ENCODE peak calls at places on chromosomes 13 and 19, in eight cellular contexts. One of them, this sample, is unnamed.

GRCh38 chr13:23825179-23825578 is 64.0 kb downstream of the MIPEP start:
- DNase-seq in effector memory CD8-positive, alpha-beta T cell: no peak
- DNase-seq in stimulated activated CD4-positive, alpha-beta T cell treated with anti-CD3 and anti-CD28 coated beads, Interleukin-12 subunit alpha, Interleukin-12 subunit beta, amount 100 ng/mL, for 24 hours: no peak
- DNase-seq in choroid plexus epithelial cell: no peak
- DNase-seq in adipocyte: no peak
- DNase-seq in stimulated activated CD8-positive, alpha-beta memory T cell treated with anti-CD3 and anti-CD28 coated beads, Interleukin-7, amount 100 ng/mL, for 1 hour: no peak
- DNase-seq in activated CD8-positive, alpha-beta memory T cell treated with anti-CD3 and anti-CD28 coated beads, Interleukin-2, amount 50 U/mL, for 48 hours: no peak
- DNase-seq in AG04450: no peak
- DNase-seq in this sample: no peak

GRCh38 chr19:2186071-2186846 is 22.5 kb downstream of the DOT1L start:
- DNase-seq in stimulated activated CD8-positive, alpha-beta memory T cell treated with anti-CD3 and anti-CD28 coated beads, Interleukin-7, amount 100 ng/mL, for 1 hour: no peak
- DNase-seq in adipocyte: peak
- DNase-seq in AG04450: peak
- DNase-seq in activated CD8-positive, alpha-beta memory T cell treated with anti-CD3 and anti-CD28 coated beads, Interleukin-2, amount 50 U/mL, for 48 hours: no peak
- DNase-seq in stimulated activated CD4-positive, alpha-beta T cell treated with anti-CD3 and anti-CD28 coated beads, Interleukin-12 subunit alpha, Interleukin-12 subunit beta, amount 100 ng/mL, for 24 hours: no peak
- DNase-seq in effector memory CD8-positive, alpha-beta T cell: no peak
- DNase-seq in choroid plexus epithelial cell: peak
- DNase-seq in this sample: no peak

GRCh38 chr13:20526664-20527063 is 1.0 kb upstream of the CRYL1 start:
- DNase-seq in adipocyte: peak
- DNase-seq in stimulated activated CD4-positive, alpha-beta T cell treated with anti-CD3 and anti-CD28 coated beads, Interleukin-12 subunit alpha, Interleukin-12 subunit beta, amount 100 ng/mL, for 24 hours: no peak
- DNase-seq in effector memory CD8-positive, alpha-beta T cell: no peak
- DNase-seq in activated CD8-positive, alpha-beta memory T cell treated with anti-CD3 and anti-CD28 coated beads, Interleukin-2, amount 50 U/mL, for 48 hours: no peak
- DNase-seq in choroid plexus epithelial cell: peak
- DNase-seq in AG04450: no peak
- DNase-seq in stimulated activated CD8-positive, alpha-beta memory T cell treated with anti-CD3 and anti-CD28 coated beads, Interleukin-7, amount 100 ng/mL, for 1 hour: no peak
- DNase-seq in this sample: no peak

GRCh38 chr19:7627166-7627565 is 2.2 kb downstream of the XAB2 start:
- DNase-seq in stimulated activated CD4-positive, alpha-beta T cell treated with anti-CD3 and anti-CD28 coated beads, Interleukin-12 subunit alpha, Interleukin-12 subunit beta, amount 100 ng/mL, for 24 hours: no peak
- DNase-seq in effector memory CD8-positive, alpha-beta T cell: no peak
- DNase-seq in stimulated activated CD8-positive, alpha-beta memory T cell treated with anti-CD3 and anti-CD28 coated beads, Interleukin-7, amount 100 ng/mL, for 1 hour: no peak
- DNase-seq in activated CD8-positive, alpha-beta memory T cell treated with anti-CD3 and anti-CD28 coated beads, Interleukin-2, amount 50 U/mL, for 48 hours: no peak
- DNase-seq in AG04450: no peak
- DNase-seq in adipocyte: no peak
- DNase-seq in choroid plexus epithelial cell: no peak
- DNase-seq in this sample: no peak

GRCh38 chr13:98307744-98308524 is 130.9 kb upstream of the RNF113B start:
- DNase-seq in AG04450: no peak
- DNase-seq in choroid plexus epithelial cell: peak
- DNase-seq in activated CD8-positive, alpha-beta memory T cell treated with anti-CD3 and anti-CD28 coated beads, Interleukin-2, amount 50 U/mL, for 48 hours: no peak
- DNase-seq in adipocyte: no peak
- DNase-seq in effector memory CD8-positive, alpha-beta T cell: no peak
- DNase-seq in stimulated activated CD8-positive, alpha-beta memory T cell treated with anti-CD3 and anti-CD28 coated beads, Interleukin-7, amount 100 ng/mL, for 1 hour: no peak
- DNase-seq in stimulated activated CD4-positive, alpha-beta T cell treated with anti-CD3 and anti-CD28 coated beads, Interleukin-12 subunit alpha, Interleukin-12 subunit beta, amount 100 ng/mL, for 24 hours: no peak
- DNase-seq in this sample: no peak

GRCh38 chr13:36370108-36370429 is 23.9 kb upstream of the SPART start:
- DNase-seq in stimulated activated CD8-positive, alpha-beta memory T cell treated with anti-CD3 and anti-CD28 coated beads, Interleukin-7, amount 100 ng/mL, for 1 hour: no peak
- DNase-seq in activated CD8-positive, alpha-beta memory T cell treated with anti-CD3 and anti-CD28 coated beads, Interleukin-2, amount 50 U/mL, for 48 hours: no peak
- DNase-seq in adipocyte: no peak
- DNase-seq in AG04450: no peak
- DNase-seq in effector memory CD8-positive, alpha-beta T cell: no peak
- DNase-seq in choroid plexus epithelial cell: no peak
- DNase-seq in stimulated activated CD4-positive, alpha-beta T cell treated with anti-CD3 and anti-CD28 coated beads, Interleukin-12 subunit alpha, Interleukin-12 subunit beta, amount 100 ng/mL, for 24 hours: no peak
- DNase-seq in this sample: no peak

GRCh38 chr13:80341771-80342271 is 895 bp upstream of the SPRY2 start:
- DNase-seq in effector memory CD8-positive, alpha-beta T cell: no peak
- DNase-seq in choroid plexus epithelial cell: peak
- DNase-seq in AG04450: no peak
- DNase-seq in stimulated activated CD8-positive, alpha-beta memory T cell treated with anti-CD3 and anti-CD28 coated beads, Interleukin-7, amount 100 ng/mL, for 1 hour: no peak
- DNase-seq in activated CD8-positive, alpha-beta memory T cell treated with anti-CD3 and anti-CD28 coated beads, Interleukin-2, amount 50 U/mL, for 48 hours: no peak
- DNase-seq in adipocyte: peak
- DNase-seq in stimulated activated CD4-positive, alpha-beta T cell treated with anti-CD3 and anti-CD28 coated beads, Interleukin-12 subunit alpha, Interleukin-12 subunit beta, amount 100 ng/mL, for 24 hours: no peak
- DNase-seq in this sample: peak

GRCh38 chr19:35462476-35462953 is 14.5 kb downstream of the FFAR2 start:
- DNase-seq in choroid plexus epithelial cell: no peak
- DNase-seq in stimulated activated CD8-positive, alpha-beta memory T cell treated with anti-CD3 and anti-CD28 coated beads, Interleukin-7, amount 100 ng/mL, for 1 hour: peak
- DNase-seq in adipocyte: no peak
- DNase-seq in AG04450: no peak
- DNase-seq in stimulated activated CD4-positive, alpha-beta T cell treated with anti-CD3 and anti-CD28 coated beads, Interleukin-12 subunit alpha, Interleukin-12 subunit beta, amount 100 ng/mL, for 24 hours: no peak
- DNase-seq in activated CD8-positive, alpha-beta memory T cell treated with anti-CD3 and anti-CD28 coated beads, Interleukin-2, amount 50 U/mL, for 48 hours: no peak
- DNase-seq in effector memory CD8-positive, alpha-beta T cell: peak
- DNase-seq in this sample: no peak

GRCh38 chr13:29402168-29402621 is 193.3 kb downstream of the SLC7A1 start:
- DNase-seq in activated CD8-positive, alpha-beta memory T cell treated with anti-CD3 and anti-CD28 coated beads, Interleukin-2, amount 50 U/mL, for 48 hours: no peak
- DNase-seq in AG04450: peak
- DNase-seq in stimulated activated CD4-positive, alpha-beta T cell treated with anti-CD3 and anti-CD28 coated beads, Interleukin-12 subunit alpha, Interleukin-12 subunit beta, amount 100 ng/mL, for 24 hours: no peak
- DNase-seq in stimulated activated CD8-positive, alpha-beta memory T cell treated with anti-CD3 and anti-CD28 coated beads, Interleukin-7, amount 100 ng/mL, for 1 hour: no peak
- DNase-seq in effector memory CD8-positive, alpha-beta T cell: no peak
- DNase-seq in adipocyte: no peak
- DNase-seq in choroid plexus epithelial cell: peak
- DNase-seq in this sample: peak

GRCh38 chr13:48210178-48210577 is 22.8 kb upstream of the ITM2B start:
- DNase-seq in effector memory CD8-positive, alpha-beta T cell: no peak
- DNase-seq in adipocyte: peak
- DNase-seq in AG04450: peak
- DNase-seq in choroid plexus epithelial cell: peak
- DNase-seq in stimulated activated CD4-positive, alpha-beta T cell treated with anti-CD3 and anti-CD28 coated beads, Interleukin-12 subunit alpha, Interleukin-12 subunit beta, amount 100 ng/mL, for 24 hours: no peak
- DNase-seq in activated CD8-positive, alpha-beta memory T cell treated with anti-CD3 and anti-CD28 coated beads, Interleukin-2, amount 50 U/mL, for 48 hours: no peak
- DNase-seq in stimulated activated CD8-positive, alpha-beta memory T cell treated with anti-CD3 and anti-CD28 coated beads, Interleukin-7, amount 100 ng/mL, for 1 hour: no peak
- DNase-seq in this sample: no peak

GRCh38 chr13:114263590-114263989 is 17.8 kb upstream of the UPF3A start:
- DNase-seq in activated CD8-positive, alpha-beta memory T cell treated with anti-CD3 and anti-CD28 coated beads, Interleukin-2, amount 50 U/mL, for 48 hours: no peak
- DNase-seq in AG04450: no peak
- DNase-seq in adipocyte: no peak
- DNase-seq in stimulated activated CD4-positive, alpha-beta T cell treated with anti-CD3 and anti-CD28 coated beads, Interleukin-12 subunit alpha, Interleukin-12 subunit beta, amount 100 ng/mL, for 24 hours: no peak
- DNase-seq in stimulated activated CD8-positive, alpha-beta memory T cell treated with anti-CD3 and anti-CD28 coated beads, Interleukin-7, amount 100 ng/mL, for 1 hour: no peak
- DNase-seq in effector memory CD8-positive, alpha-beta T cell: peak
- DNase-seq in choroid plexus epithelial cell: no peak
- DNase-seq in this sample: no peak

GRCh38 chr19:50772408-50773311 is 2.4 kb downstream of the GPR32 start:
- DNase-seq in AG04450: no peak
- DNase-seq in stimulated activated CD4-positive, alpha-beta T cell treated with anti-CD3 and anti-CD28 coated beads, Interleukin-12 subunit alpha, Interleukin-12 subunit beta, amount 100 ng/mL, for 24 hours: no peak
- DNase-seq in choroid plexus epithelial cell: peak
- DNase-seq in activated CD8-positive, alpha-beta memory T cell treated with anti-CD3 and anti-CD28 coated beads, Interleukin-2, amount 50 U/mL, for 48 hours: no peak
- DNase-seq in stimulated activated CD8-positive, alpha-beta memory T cell treated with anti-CD3 and anti-CD28 coated beads, Interleukin-7, amount 100 ng/mL, for 1 hour: no peak
- DNase-seq in effector memory CD8-positive, alpha-beta T cell: no peak
- DNase-seq in adipocyte: peak
- DNase-seq in this sample: peak

GRCh38 chr13:42769650-42770049 is 11.7 kb upstream of the FAM216B start:
- DNase-seq in effector memory CD8-positive, alpha-beta T cell: no peak
- DNase-seq in choroid plexus epithelial cell: no peak
- DNase-seq in activated CD8-positive, alpha-beta memory T cell treated with anti-CD3 and anti-CD28 coated beads, Interleukin-2, amount 50 U/mL, for 48 hours: no peak
- DNase-seq in stimulated activated CD8-positive, alpha-beta memory T cell treated with anti-CD3 and anti-CD28 coated beads, Interleukin-7, amount 100 ng/mL, for 1 hour: no peak
- DNase-seq in stimulated activated CD4-positive, alpha-beta T cell treated with anti-CD3 and anti-CD28 coated beads, Interleukin-12 subunit alpha, Interleukin-12 subunit beta, amount 100 ng/mL, for 24 hours: no peak
- DNase-seq in adipocyte: no peak
- DNase-seq in AG04450: no peak
- DNase-seq in this sample: no peak

GRCh38 chr19:16259385-16260159 is 61.9 kb downstream of the AP1M1 start:
- DNase-seq in activated CD8-positive, alpha-beta memory T cell treated with anti-CD3 and anti-CD28 coated beads, Interleukin-2, amount 50 U/mL, for 48 hours: no peak
- DNase-seq in effector memory CD8-positive, alpha-beta T cell: no peak
- DNase-seq in stimulated activated CD8-positive, alpha-beta memory T cell treated with anti-CD3 and anti-CD28 coated beads, Interleukin-7, amount 100 ng/mL, for 1 hour: no peak
- DNase-seq in adipocyte: no peak
- DNase-seq in AG04450: no peak
- DNase-seq in stimulated activated CD4-positive, alpha-beta T cell treated with anti-CD3 and anti-CD28 coated beads, Interleukin-12 subunit alpha, Interleukin-12 subunit beta, amount 100 ng/mL, for 24 hours: no peak
- DNase-seq in choroid plexus epithelial cell: no peak
- DNase-seq in this sample: no peak

GRCh38 chr19:27774337-27774736 is 1438.6 kb downstream of the UQCRFS1 start:
- DNase-seq in activated CD8-positive, alpha-beta memory T cell treated with anti-CD3 and anti-CD28 coated beads, Interleukin-2, amount 50 U/mL, for 48 hours: peak
- DNase-seq in effector memory CD8-positive, alpha-beta T cell: no peak
- DNase-seq in AG04450: no peak
- DNase-seq in stimulated activated CD8-positive, alpha-beta memory T cell treated with anti-CD3 and anti-CD28 coated beads, Interleukin-7, amount 100 ng/mL, for 1 hour: no peak
- DNase-seq in adipocyte: no peak
- DNase-seq in choroid plexus epithelial cell: peak
- DNase-seq in stimulated activated CD4-positive, alpha-beta T cell treated with anti-CD3 and anti-CD28 coated beads, Interleukin-12 subunit alpha, Interleukin-12 subunit beta, amount 100 ng/mL, for 24 hours: no peak
- DNase-seq in this sample: no peak

GRCh38 chr19:5089283-5089682 is 120.4 kb downstream of the KDM4B start:
- DNase-seq in stimulated activated CD8-positive, alpha-beta memory T cell treated with anti-CD3 and anti-CD28 coated beads, Interleukin-7, amount 100 ng/mL, for 1 hour: no peak
- DNase-seq in adipocyte: no peak
- DNase-seq in choroid plexus epithelial cell: no peak
- DNase-seq in AG04450: no peak
- DNase-seq in effector memory CD8-positive, alpha-beta T cell: no peak
- DNase-seq in activated CD8-positive, alpha-beta memory T cell treated with anti-CD3 and anti-CD28 coated beads, Interleukin-2, amount 50 U/mL, for 48 hours: no peak
- DNase-seq in stimulated activated CD4-positive, alpha-beta T cell treated with anti-CD3 and anti-CD28 coated beads, Interleukin-12 subunit alpha, Interleukin-12 subunit beta, amount 100 ng/mL, for 24 hours: no peak
- DNase-seq in this sample: no peak

GRCh38 chr13:114089751-114090400 is 42.5 kb downstream of the RASA3 start:
- DNase-seq in activated CD8-positive, alpha-beta memory T cell treated with anti-CD3 and anti-CD28 coated beads, Interleukin-2, amount 50 U/mL, for 48 hours: no peak
- DNase-seq in stimulated activated CD8-positive, alpha-beta memory T cell treated with anti-CD3 and anti-CD28 coated beads, Interleukin-7, amount 100 ng/mL, for 1 hour: no peak
- DNase-seq in stimulated activated CD4-positive, alpha-beta T cell treated with anti-CD3 and anti-CD28 coated beads, Interleukin-12 subunit alpha, Interleukin-12 subunit beta, amount 100 ng/mL, for 24 hours: no peak
- DNase-seq in adipocyte: no peak
- DNase-seq in AG04450: no peak
- DNase-seq in choroid plexus epithelial cell: no peak
- DNase-seq in effector memory CD8-positive, alpha-beta T cell: no peak
- DNase-seq in this sample: no peak

GRCh38 chr13:30337061-30337601 is 29.8 kb upstream of the KATNAL1 start:
- DNase-seq in activated CD8-positive, alpha-beta memory T cell treated with anti-CD3 and anti-CD28 coated beads, Interleukin-2, amount 50 U/mL, for 48 hours: no peak
- DNase-seq in stimulated activated CD4-positive, alpha-beta T cell treated with anti-CD3 and anti-CD28 coated beads, Interleukin-12 subunit alpha, Interleukin-12 subunit beta, amount 100 ng/mL, for 24 hours: no peak
- DNase-seq in AG04450: no peak
- DNase-seq in effector memory CD8-positive, alpha-beta T cell: no peak
- DNase-seq in choroid plexus epithelial cell: no peak
- DNase-seq in stimulated activated CD8-positive, alpha-beta memory T cell treated with anti-CD3 and anti-CD28 coated beads, Interleukin-7, amount 100 ng/mL, for 1 hour: no peak
- DNase-seq in adipocyte: no peak
- DNase-seq in this sample: no peak

GRCh38 chr19:28920269-28921066 is 292.5 kb downstream of the UQCRFS1 start:
- DNase-seq in stimulated activated CD4-positive, alpha-beta T cell treated with anti-CD3 and anti-CD28 coated beads, Interleukin-12 subunit alpha, Interleukin-12 subunit beta, amount 100 ng/mL, for 24 hours: no peak
- DNase-seq in adipocyte: no peak
- DNase-seq in effector memory CD8-positive, alpha-beta T cell: no peak
- DNase-seq in choroid plexus epithelial cell: peak
- DNase-seq in stimulated activated CD8-positive, alpha-beta memory T cell treated with anti-CD3 and anti-CD28 coated beads, Interleukin-7, amount 100 ng/mL, for 1 hour: no peak
- DNase-seq in activated CD8-positive, alpha-beta memory T cell treated with anti-CD3 and anti-CD28 coated beads, Interleukin-2, amount 50 U/mL, for 48 hours: no peak
- DNase-seq in AG04450: no peak
- DNase-seq in this sample: no peak

GRCh38 chr13:91099877-91100276 is 247.6 kb upstream of the MIR17HG start:
- DNase-seq in activated CD8-positive, alpha-beta memory T cell treated with anti-CD3 and anti-CD28 coated beads, Interleukin-2, amount 50 U/mL, for 48 hours: no peak
- DNase-seq in stimulated activated CD4-positive, alpha-beta T cell treated with anti-CD3 and anti-CD28 coated beads, Interleukin-12 subunit alpha, Interleukin-12 subunit beta, amount 100 ng/mL, for 24 hours: no peak
- DNase-seq in stimulated activated CD8-positive, alpha-beta memory T cell treated with anti-CD3 and anti-CD28 coated beads, Interleukin-7, amount 100 ng/mL, for 1 hour: no peak
- DNase-seq in adipocyte: no peak
- DNase-seq in effector memory CD8-positive, alpha-beta T cell: no peak
- DNase-seq in choroid plexus epithelial cell: no peak
- DNase-seq in AG04450: no peak
- DNase-seq in this sample: no peak

GRCh38 chr13:20873348-20873747 is 29.2 kb downstream of the XPO4 start:
- DNase-seq in activated CD8-positive, alpha-beta memory T cell treated with anti-CD3 and anti-CD28 coated beads, Interleukin-2, amount 50 U/mL, for 48 hours: no peak
- DNase-seq in choroid plexus epithelial cell: no peak
- DNase-seq in adipocyte: peak
- DNase-seq in effector memory CD8-positive, alpha-beta T cell: no peak
- DNase-seq in AG04450: no peak
- DNase-seq in stimulated activated CD4-positive, alpha-beta T cell treated with anti-CD3 and anti-CD28 coated beads, Interleukin-12 subunit alpha, Interleukin-12 subunit beta, amount 100 ng/mL, for 24 hours: no peak
- DNase-seq in stimulated activated CD8-positive, alpha-beta memory T cell treated with anti-CD3 and anti-CD28 coated beads, Interleukin-7, amount 100 ng/mL, for 1 hour: no peak
- DNase-seq in this sample: peak

GRCh38 chr13:93450226-93450625 is 223.6 kb downstream of the GPC6 start:
- DNase-seq in adipocyte: peak
- DNase-seq in AG04450: peak
- DNase-seq in stimulated activated CD8-positive, alpha-beta memory T cell treated with anti-CD3 and anti-CD28 coated beads, Interleukin-7, amount 100 ng/mL, for 1 hour: no peak
- DNase-seq in choroid plexus epithelial cell: peak
- DNase-seq in activated CD8-positive, alpha-beta memory T cell treated with anti-CD3 and anti-CD28 coated beads, Interleukin-2, amount 50 U/mL, for 48 hours: no peak
- DNase-seq in effector memory CD8-positive, alpha-beta T cell: no peak
- DNase-seq in stimulated activated CD4-positive, alpha-beta T cell treated with anti-CD3 and anti-CD28 coated beads, Interleukin-12 subunit alpha, Interleukin-12 subunit beta, amount 100 ng/mL, for 24 hours: no peak
- DNase-seq in this sample: no peak

GRCh38 chr19:36973021-36973843 is 57.1 kb downstream of the ZNF568 start:
- DNase-seq in stimulated activated CD4-positive, alpha-beta T cell treated with anti-CD3 and anti-CD28 coated beads, Interleukin-12 subunit alpha, Interleukin-12 subunit beta, amount 100 ng/mL, for 24 hours: peak
- DNase-seq in adipocyte: peak
- DNase-seq in AG04450: peak
- DNase-seq in activated CD8-positive, alpha-beta memory T cell treated with anti-CD3 and anti-CD28 coated beads, Interleukin-2, amount 50 U/mL, for 48 hours: peak
- DNase-seq in stimulated activated CD8-positive, alpha-beta memory T cell treated with anti-CD3 and anti-CD28 coated beads, Interleukin-7, amount 100 ng/mL, for 1 hour: peak
- DNase-seq in choroid plexus epithelial cell: peak
- DNase-seq in effector memory CD8-positive, alpha-beta T cell: peak
- DNase-seq in this sample: no peak

GRCh38 chr19:49165111-49165750 is 7.6 kb downstream of the TRPM4 start:
- DNase-seq in stimulated activated CD8-positive, alpha-beta memory T cell treated with anti-CD3 and anti-CD28 coated beads, Interleukin-7, amount 100 ng/mL, for 1 hour: no peak
- DNase-seq in choroid plexus epithelial cell: peak
- DNase-seq in activated CD8-positive, alpha-beta memory T cell treated with anti-CD3 and anti-CD28 coated beads, Interleukin-2, amount 50 U/mL, for 48 hours: no peak
- DNase-seq in AG04450: no peak
- DNase-seq in stimulated activated CD4-positive, alpha-beta T cell treated with anti-CD3 and anti-CD28 coated beads, Interleukin-12 subunit alpha, Interleukin-12 subunit beta, amount 100 ng/mL, for 24 hours: no peak
- DNase-seq in effector memory CD8-positive, alpha-beta T cell: no peak
- DNase-seq in adipocyte: no peak
- DNase-seq in this sample: no peak

GRCh38 chr19:33815410-33816340 is 19.0 kb downstream of the KCTD15 start:
- DNase-seq in stimulated activated CD4-positive, alpha-beta T cell treated with anti-CD3 and anti-CD28 coated beads, Interleukin-12 subunit alpha, Interleukin-12 subunit beta, amount 100 ng/mL, for 24 hours: no peak
- DNase-seq in stimulated activated CD8-positive, alpha-beta memory T cell treated with anti-CD3 and anti-CD28 coated beads, Interleukin-7, amount 100 ng/mL, for 1 hour: no peak
- DNase-seq in effector memory CD8-positive, alpha-beta T cell: no peak
- DNase-seq in AG04450: no peak
- DNase-seq in activated CD8-positive, alpha-beta memory T cell treated with anti-CD3 and anti-CD28 coated beads, Interleukin-2, amount 50 U/mL, for 48 hours: no peak
- DNase-seq in adipocyte: peak
- DNase-seq in choroid plexus epithelial cell: peak
- DNase-seq in this sample: peak

GRCh38 chr13:99385940-99386339 is 78.7 kb upstream of the GPR183 start:
- DNase-seq in effector memory CD8-positive, alpha-beta T cell: no peak
- DNase-seq in choroid plexus epithelial cell: no peak
- DNase-seq in activated CD8-positive, alpha-beta memory T cell treated with anti-CD3 and anti-CD28 coated beads, Interleukin-2, amount 50 U/mL, for 48 hours: peak
- DNase-seq in AG04450: no peak
- DNase-seq in stimulated activated CD8-positive, alpha-beta memory T cell treated with anti-CD3 and anti-CD28 coated beads, Interleukin-7, amount 100 ng/mL, for 1 hour: no peak
- DNase-seq in stimulated activated CD4-positive, alpha-beta T cell treated with anti-CD3 and anti-CD28 coated beads, Interleukin-12 subunit alpha, Interleukin-12 subunit beta, amount 100 ng/mL, for 24 hours: no peak
- DNase-seq in adipocyte: no peak
- DNase-seq in this sample: no peak

GRCh38 chr19:5285311-5285710 is 55.3 kb downstream of the PTPRS start:
- DNase-seq in stimulated activated CD8-positive, alpha-beta memory T cell treated with anti-CD3 and anti-CD28 coated beads, Interleukin-7, amount 100 ng/mL, for 1 hour: no peak
- DNase-seq in effector memory CD8-positive, alpha-beta T cell: no peak
- DNase-seq in stimulated activated CD4-positive, alpha-beta T cell treated with anti-CD3 and anti-CD28 coated beads, Interleukin-12 subunit alpha, Interleukin-12 subunit beta, amount 100 ng/mL, for 24 hours: no peak
- DNase-seq in adipocyte: no peak
- DNase-seq in choroid plexus epithelial cell: no peak
- DNase-seq in AG04450: no peak
- DNase-seq in activated CD8-positive, alpha-beta memory T cell treated with anti-CD3 and anti-CD28 coated beads, Interleukin-2, amount 50 U/mL, for 48 hours: no peak
- DNase-seq in this sample: no peak

GRCh38 chr19:42292042-42292960 is 9.6 kb upstream of the PRR19 start:
- DNase-seq in stimulated activated CD4-positive, alpha-beta T cell treated with anti-CD3 and anti-CD28 coated beads, Interleukin-12 subunit alpha, Interleukin-12 subunit beta, amount 100 ng/mL, for 24 hours: no peak
- DNase-seq in choroid plexus epithelial cell: no peak
- DNase-seq in stimulated activated CD8-positive, alpha-beta memory T cell treated with anti-CD3 and anti-CD28 coated beads, Interleukin-7, amount 100 ng/mL, for 1 hour: no peak
- DNase-seq in AG04450: no peak
- DNase-seq in effector memory CD8-positive, alpha-beta T cell: no peak
- DNase-seq in adipocyte: no peak
- DNase-seq in activated CD8-positive, alpha-beta memory T cell treated with anti-CD3 and anti-CD28 coated beads, Interleukin-2, amount 50 U/mL, for 48 hours: no peak
- DNase-seq in this sample: no peak

GRCh38 chr13:98542568-98543379 is 34.1 kb downstream of the STK24 start:
- DNase-seq in choroid plexus epithelial cell: no peak
- DNase-seq in stimulated activated CD8-positive, alpha-beta memory T cell treated with anti-CD3 and anti-CD28 coated beads, Interleukin-7, amount 100 ng/mL, for 1 hour: no peak
- DNase-seq in adipocyte: no peak
- DNase-seq in effector memory CD8-positive, alpha-beta T cell: no peak
- DNase-seq in AG04450: no peak
- DNase-seq in stimulated activated CD4-positive, alpha-beta T cell treated with anti-CD3 and anti-CD28 coated beads, Interleukin-12 subunit alpha, Interleukin-12 subunit beta, amount 100 ng/mL, for 24 hours: no peak
- DNase-seq in activated CD8-positive, alpha-beta memory T cell treated with anti-CD3 and anti-CD28 coated beads, Interleukin-2, amount 50 U/mL, for 48 hours: no peak
- DNase-seq in this sample: no peak

GRCh38 chr13:60369242-60369641 is 27.8 kb upstream of the TDRD3 start:
- DNase-seq in adipocyte: peak
- DNase-seq in stimulated activated CD8-positive, alpha-beta memory T cell treated with anti-CD3 and anti-CD28 coated beads, Interleukin-7, amount 100 ng/mL, for 1 hour: no peak
- DNase-seq in choroid plexus epithelial cell: peak
- DNase-seq in AG04450: no peak
- DNase-seq in stimulated activated CD4-positive, alpha-beta T cell treated with anti-CD3 and anti-CD28 coated beads, Interleukin-12 subunit alpha, Interleukin-12 subunit beta, amount 100 ng/mL, for 24 hours: no peak
- DNase-seq in activated CD8-positive, alpha-beta memory T cell treated with anti-CD3 and anti-CD28 coated beads, Interleukin-2, amount 50 U/mL, for 48 hours: no peak
- DNase-seq in effector memory CD8-positive, alpha-beta T cell: no peak
- DNase-seq in this sample: no peak

GRCh38 chr19:47657719-47658118 is 48.8 kb downstream of the BICRA start:
- DNase-seq in adipocyte: no peak
- DNase-seq in choroid plexus epithelial cell: no peak
- DNase-seq in stimulated activated CD8-positive, alpha-beta memory T cell treated with anti-CD3 and anti-CD28 coated beads, Interleukin-7, amount 100 ng/mL, for 1 hour: no peak
- DNase-seq in stimulated activated CD4-positive, alpha-beta T cell treated with anti-CD3 and anti-CD28 coated beads, Interleukin-12 subunit alpha, Interleukin-12 subunit beta, amount 100 ng/mL, for 24 hours: no peak
- DNase-seq in activated CD8-positive, alpha-beta memory T cell treated with anti-CD3 and anti-CD28 coated beads, Interleukin-2, amount 50 U/mL, for 48 hours: no peak
- DNase-seq in AG04450: no peak
- DNase-seq in effector memory CD8-positive, alpha-beta T cell: no peak
- DNase-seq in this sample: no peak

GRCh38 chr19:2358548-2359173 is 1.4 kb upstream of the TMPRSS9 start:
- DNase-seq in stimulated activated CD8-positive, alpha-beta memory T cell treated with anti-CD3 and anti-CD28 coated beads, Interleukin-7, amount 100 ng/mL, for 1 hour: no peak
- DNase-seq in stimulated activated CD4-positive, alpha-beta T cell treated with anti-CD3 and anti-CD28 coated beads, Interleukin-12 subunit alpha, Interleukin-12 subunit beta, amount 100 ng/mL, for 24 hours: no peak
- DNase-seq in adipocyte: no peak
- DNase-seq in AG04450: no peak
- DNase-seq in effector memory CD8-positive, alpha-beta T cell: no peak
- DNase-seq in choroid plexus epithelial cell: no peak
- DNase-seq in activated CD8-positive, alpha-beta memory T cell treated with anti-CD3 and anti-CD28 coated beads, Interleukin-2, amount 50 U/mL, for 48 hours: no peak
- DNase-seq in this sample: no peak

GRCh38 chr13:31172535-31172934 is 10.8 kb upstream of the HSPH1 start:
- DNase-seq in stimulated activated CD4-positive, alpha-beta T cell treated with anti-CD3 and anti-CD28 coated beads, Interleukin-12 subunit alpha, Interleukin-12 subunit beta, amount 100 ng/mL, for 24 hours: no peak
- DNase-seq in AG04450: peak
- DNase-seq in activated CD8-positive, alpha-beta memory T cell treated with anti-CD3 and anti-CD28 coated beads, Interleukin-2, amount 50 U/mL, for 48 hours: no peak
- DNase-seq in adipocyte: peak
- DNase-seq in effector memory CD8-positive, alpha-beta T cell: no peak
- DNase-seq in stimulated activated CD8-positive, alpha-beta memory T cell treated with anti-CD3 and anti-CD28 coated beads, Interleukin-7, amount 100 ng/mL, for 1 hour: no peak
- DNase-seq in choroid plexus epithelial cell: peak
- DNase-seq in this sample: peak

GRCh38 chr19:58056861-58057260 is 2.2 kb upstream of the ZNF135 start:
- DNase-seq in effector memory CD8-positive, alpha-beta T cell: no peak
- DNase-seq in choroid plexus epithelial cell: no peak
- DNase-seq in stimulated activated CD8-positive, alpha-beta memory T cell treated with anti-CD3 and anti-CD28 coated beads, Interleukin-7, amount 100 ng/mL, for 1 hour: no peak
- DNase-seq in adipocyte: no peak
- DNase-seq in activated CD8-positive, alpha-beta memory T cell treated with anti-CD3 and anti-CD28 coated beads, Interleukin-2, amount 50 U/mL, for 48 hours: no peak
- DNase-seq in AG04450: no peak
- DNase-seq in stimulated activated CD4-positive, alpha-beta T cell treated with anti-CD3 and anti-CD28 coated beads, Interleukin-12 subunit alpha, Interleukin-12 subunit beta, amount 100 ng/mL, for 24 hours: no peak
- DNase-seq in this sample: no peak

This sample was measured in SW480.